ENCODE peak calls at places on chromosomes 1 and 21, in eight cellular contexts. X is NCI-H2081; F is epithelial cell of esophagus; T is anterior cingulate cortex; Y is activated CD4-positive, alpha-beta T cell treated with anti-CD3 and anti-CD28 coated beads, Interleukin-2, amount 50 U/mL, for 24 hours; W is effector CD4-positive, alpha-beta T cell; R is GM12864; D is choroid plexus epithelial cell. C is an unnamed sample.

GRCh38 chr21:46071082-46071481 is 26.8 kb upstream of the COL6A2 start:
- DNase-seq in Y (no peak), D (no peak), X (no peak), T (no peak), R (no peak), W (no peak), F (no peak), C (no peak)

GRCh38 chr1:29243863-29244185 is 7.5 kb downstream of the PTPRU start:
- DNase-seq in Y (no peak), D (peak), W (no peak), R (no peak), X (no peak), T (no peak), F (peak), C (no peak)

GRCh38 chr1:58717979-58718378 is 18.1 kb upstream of the MYSM1 start:
- DNase-seq in T (no peak), Y (no peak), R (no peak), F (no peak), X (no peak), D (no peak), W (no peak), C (no peak)

GRCh38 chr1:54980528-54981241 is at the start of gene TMEM61:
- DNase-seq in T (no peak), D (no peak), F (peak), R (no peak), Y (no peak), X (peak), W (no peak), C (no peak)

GRCh38 chr1:236168716-236169429 is 26.5 kb downstream of the GPR137B start:
- DNase-seq in F (peak), T (no peak), X (no peak), Y (no peak), R (no peak), W (no peak), D (peak), C (peak)

GRCh38 chr1:86708923-86709322 is 4.5 kb downstream of the SH3GLB1 start:
- DNase-seq in X (no peak), D (peak), W (no peak), Y (no peak), F (peak), R (no peak), T (no peak), C (no peak)

GRCh38 chr1:54199151-54199764 is 572 bp downstream of the CYB5RL start:
- DNase-seq in D (no peak), W (no peak), T (no peak), Y (no peak), F (peak), R (no peak), X (no peak), C (no peak)

GRCh38 chr1:17922833-17923232 is 167.7 kb downstream of the ACTL8 start:
- DNase-seq in R (no peak), X (no peak), Y (no peak), T (no peak), D (peak), W (no peak), F (no peak), C (peak)

GRCh38 chr1:80882552-80882951 is 918.2 kb upstream of the ADGRL2 start:
- DNase-seq in T (no peak), Y (no peak), D (peak), W (no peak), X (no peak), R (no peak), F (peak), C (no peak)

GRCh38 chr1:29121951-29122661 is 1.6 kb downstream of the TMEM200B start:
- DNase-seq in T (no peak), F (no peak), R (no peak), D (peak), X (no peak), Y (no peak), W (no peak), C (no peak)

GRCh38 chr1:27615346-27616004 is 11.5 kb upstream of the AHDC1 start:
- DNase-seq in F (no peak), R (no peak), Y (no peak), T (no peak), X (no peak), D (no peak), W (no peak), C (no peak)

GRCh38 chr1:45373573-45373972 is 33.3 kb upstream of the MUTYH start:
- DNase-seq in D (no peak), T (no peak), R (no peak), Y (no peak), F (no peak), W (no peak), X (no peak), C (no peak)

GRCh38 chr1:35452086-35452485 is 105.1 kb downstream of the KIAA0319L start:
- DNase-seq in F (peak), W (no peak), T (no peak), D (peak), R (no peak), X (no peak), Y (no peak), C (no peak)

GRCh38 chr1:158286487-158286886 is 3.2 kb upstream of the CD1C start:
- DNase-seq in T (no peak), Y (no peak), X (no peak), D (no peak), W (no peak), R (no peak), F (no peak), C (no peak)

GRCh38 chr1:26471498-26472329 is 526 bp upstream of the HMGN2 start:
- DNase-seq in D (peak), X (peak), F (peak), W (peak), T (no peak), R (no peak), Y (peak), C (no peak)

GRCh38 chr1:25948641-25949040 is 42.4 kb upstream of the STMN1 start:
- DNase-seq in X (no peak), Y (no peak), W (no peak), F (no peak), D (no peak), T (no peak), R (no peak), C (no peak)

GRCh38 chr1:166489670-166490436 is 323.1 kb upstream of the FAM78B start:
- DNase-seq in F (peak), D (no peak), Y (peak), R (peak), X (no peak), T (no peak), W (peak), C (peak)

GRCh38 chr1:232291258-232291657 is 338.7 kb downstream of the SIPA1L2 start:
- DNase-seq in T (no peak), W (no peak), Y (no peak), X (no peak), F (no peak), D (no peak), R (no peak), C (no peak)

GRCh38 chr1:60427701-60428100 is 354.1 kb upstream of the C1orf87 start:
- DNase-seq in W (no peak), R (no peak), D (peak), Y (no peak), F (no peak), T (no peak), X (peak), C (no peak)

C was measured in OCI-LY7.